ENCODE peak calls at places on chromosomes 4 and X, in four cellular contexts. E, B, G and A are unnamed samples.

GRCh38 chrX:154412468-154412867 is 1.1 kb downstream of the TAFAZZIN start:
- DNase-seq in E (no peak), B (no peak), G (no peak), A (no peak)

GRCh38 chrX:7420712-7421111 is 272.8 kb upstream of the PUDP start:
- DNase-seq in E (no peak), B (no peak), G (no peak), A (no peak)

GRCh38 chrX:21926527-21927278 is 13.8 kb upstream of the SMS start:
- DNase-seq in G (no peak), B (peak), E (no peak), A (no peak)

GRCh38 chr4:133600008-133600407 is 450.9 kb downstream of the PCDH10 start:
- DNase-seq in B (no peak), G (peak), E (no peak), A (no peak)

GRCh38 chr4:55312491-55313101 is 33.4 kb upstream of the SRD5A3 start:
- DNase-seq in E (peak), B (peak), G (no peak), A (peak)

GRCh38 chr4:94559351-94559806 is 107.6 kb downstream of the PDLIM5 start:
- DNase-seq in E (no peak), B (no peak), G (no peak), A (no peak)

GRCh38 chr4:47510506-47511143 is 25.6 kb downstream of the ATP10D start:
- DNase-seq in B (no peak), E (no peak), G (no peak), A (no peak)

GRCh38 chr4:144750348-144750747 is 104.4 kb downstream of the HHIP start:
- DNase-seq in B (no peak), E (no peak), G (no peak), A (no peak)

GRCh38 chr4:176123710-176124407 is 58.2 kb downstream of the WDR17 start:
- DNase-seq in B (peak), G (peak), E (peak), A (peak)

DNA sequence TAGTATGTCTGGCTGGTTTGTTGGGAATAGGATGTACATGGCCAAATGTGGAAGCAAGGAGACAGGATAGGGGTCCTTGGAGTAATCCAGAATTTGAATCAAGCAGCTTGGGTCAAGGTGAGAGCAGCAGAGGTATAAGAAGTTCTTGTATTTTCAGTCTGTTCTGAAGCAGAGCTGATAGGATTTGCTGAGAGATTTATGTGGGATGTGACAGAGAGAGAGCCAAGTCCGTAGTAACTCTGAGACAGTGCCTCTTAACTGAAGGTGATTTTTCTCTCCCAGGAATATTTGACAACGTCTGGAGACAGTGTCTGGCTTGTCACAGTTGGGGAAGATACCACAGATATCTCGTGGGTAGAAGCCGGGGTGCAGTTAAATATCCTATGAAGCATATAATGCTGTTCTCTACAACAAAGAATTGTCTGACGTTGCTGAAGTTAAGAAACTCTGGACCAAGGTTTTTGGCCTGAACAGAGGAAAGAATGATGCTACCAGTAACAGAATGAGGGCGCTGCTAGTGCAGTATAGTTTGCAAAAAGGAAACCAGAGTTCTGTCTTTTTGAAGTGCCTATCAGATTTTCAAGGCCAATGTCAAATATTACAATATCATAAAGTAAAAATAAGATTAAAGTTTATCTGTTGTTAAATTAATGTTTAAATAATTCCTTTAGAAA is 184.0 kb downstream of the ARHGAP24 start:
- DNase-seq in G (no peak), E (no peak), B (no peak), A (no peak)
- TF ChIP-seq ELF4 in G (no peak), E (no peak), B (no peak), A (no peak)

DNA sequence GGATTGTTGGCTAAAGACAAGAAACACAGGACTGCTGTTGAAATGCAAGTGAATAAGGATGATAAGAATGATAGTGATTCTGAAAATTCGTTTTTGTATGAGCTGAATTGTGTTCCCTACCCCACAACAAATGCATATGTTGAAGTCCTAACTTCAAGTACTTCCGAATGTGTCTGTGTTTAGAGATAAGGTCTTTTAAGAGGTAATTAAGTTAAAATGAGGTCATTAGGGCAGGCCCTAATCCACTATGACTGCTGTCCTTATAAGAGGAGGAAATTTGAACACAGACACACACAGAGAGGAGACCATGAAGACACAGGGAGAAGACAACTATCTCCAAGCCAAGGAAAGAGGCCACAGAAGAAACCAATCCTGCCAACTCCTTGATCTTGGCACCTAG is 126.6 kb upstream of the ACSL4 start:
- DNase-seq in B (no peak), G (peak), E (no peak), A (no peak)
- TF ChIP-seq ELF4 in B (no peak), G (no peak), E (no peak), A (no peak)

GRCh38 chr4:73653695-73654106 is 33.5 kb upstream of the RASSF6 start:
- DNase-seq in B (peak), E (peak), G (peak), A (no peak)
- TF ChIP-seq ELF4 in B (no peak), E (no peak), G (no peak), A (no peak)

DNA sequence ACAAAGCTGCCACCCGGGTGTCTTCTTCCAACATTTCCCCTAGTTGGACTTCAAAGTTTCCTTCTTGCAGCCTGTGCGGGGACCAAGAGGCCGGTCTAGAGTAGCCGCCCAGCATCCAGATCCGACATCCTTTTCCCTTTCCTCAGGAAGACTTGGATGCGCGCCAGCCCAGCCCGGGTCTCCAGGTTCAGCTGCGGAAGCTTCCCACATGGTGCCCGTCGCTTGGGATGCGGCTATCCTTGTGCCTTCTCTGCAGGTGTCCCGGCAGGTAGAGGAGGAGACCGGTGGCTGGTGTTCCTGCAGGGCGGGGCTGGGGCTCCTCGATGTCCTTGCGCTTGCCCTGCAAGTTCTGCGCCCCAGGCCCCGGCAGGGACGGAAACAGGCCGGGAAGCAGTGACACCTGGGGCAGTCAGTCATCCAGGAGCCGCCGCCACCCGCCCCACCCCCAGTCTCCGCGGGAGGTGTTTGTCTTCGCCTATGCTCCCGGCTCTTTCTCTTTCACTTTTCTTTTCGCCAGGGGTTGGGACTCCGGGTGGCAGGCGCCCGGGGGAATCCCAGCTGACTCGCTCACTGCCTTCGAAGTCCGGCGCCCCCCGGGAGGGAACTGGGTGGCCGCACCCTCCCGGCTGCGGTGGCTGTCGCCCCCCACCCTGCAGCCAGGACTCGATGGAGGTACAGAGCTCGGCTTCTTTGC is at the start of gene IL15:
- DNase-seq in B (peak), E (peak), G (no peak), A (peak)
- TF ChIP-seq ELF4 in B (no peak), E (no peak), G (no peak), A (no peak)

GRCh38 chr4:683247-683897 is 5.6 kb downstream of the SLC49A3 start:
- DNase-seq in G (no peak), E (no peak), B (no peak), A (no peak)

GRCh38 chr4:680565-680930 is 6.2 kb downstream of the MYL5 start:
- DNase-seq in B (no peak), E (no peak), G (peak), A (no peak)

GRCh38 chr4:682490-683172 is 6.3 kb downstream of the SLC49A3 start:
- DNase-seq in B (no peak), G (no peak), E (no peak), A (no peak)

GRCh38 chr4:680931-681645 is 6.7 kb downstream of the MYL5 start:
- DNase-seq in G (peak), E (peak), B (no peak), A (peak)

GRCh38 chr4:681736-682451 is 7.1 kb downstream of the SLC49A3 start:
- DNase-seq in G (peak), E (peak), B (peak), A (peak)
- TF ChIP-seq ELF4 in G (no peak), E (no peak), B (no peak), A (no peak)